ENCODE peak calls at places on chromosomes 3 and 15, in four cellular contexts. I is activated naive CD8-positive, alpha-beta T cell treated with anti-CD3 and anti-CD28 coated beads, Interleukin-2, amount 50 U/mL, for 24 hours; H is endodermal cell; J is iPS DF 19.7. C is an unnamed sample.

GRCh38 chr3:123327480-123327879 is 121.4 kb downstream of the ADCY5 start:
- DNase-seq in I (no peak), H (no peak), J (no peak), C (no peak)

GRCh38 chr3:54206874-54207273 is 84.5 kb downstream of the CACNA2D3 start:
- DNase-seq in I (no peak), H (peak), J (no peak), C (no peak)

GRCh38 chr3:179563298-179563934 is 690 bp downstream of the ACTL6A start:
- DNase-seq in I (peak), H (peak), J (no peak), C (peak)

GRCh38 chr3:48561045-48561736 is 2.4 kb downstream of the UCN2 start:
- DNase-seq in I (peak), H (peak), J (peak), C (peak)

GRCh38 chr15:32767236-32767635 is 49.4 kb downstream of the GREM1 start:
- DNase-seq in I (no peak), H (no peak), J (no peak), C (no peak)

GRCh38 chr3:192917258-192917507 is 473 bp downstream of the MB21D2 start:
- DNase-seq in I (peak), H (no peak), J (no peak), C (peak)

GRCh38 chr15:76341366-76342045 is 4.9 kb downstream of the ISL2 start:
- DNase-seq in I (peak), H (peak), J (no peak), C (peak)

GRCh38 chr15:56017920-56018319 is 24.5 kb upstream of the NEDD4 start:
- DNase-seq in I (no peak), H (no peak), J (no peak), C (no peak)

GRCh38 chr3:139774570-139775302 is 97.0 kb upstream of the NMNAT3 start:
- DNase-seq in I (no peak), H (peak), J (no peak), C (no peak)

GRCh38 chr3:190302209-190302885 is 19.9 kb downstream of the CLDN1 start:
- DNase-seq in I (no peak), H (no peak), J (no peak), C (no peak)

C was measured in GM13976.